ENCODE peak calls at places on chromosome 2, in eight cellular contexts. Q is A549, Z is prostate gland, B is lower lobe of right lung, F is heart left ventricle, G is hepatocyte, H is keratinocyte, K is upper lobe of right lung. W is an unnamed sample.

GRCh38 chr2:201114846-201115245 is 1.1 kb upstream of the CFLAR start:
- DNase-seq in F (no peak), B (no peak), Z (no peak), Q (no peak), K (no peak), H (no peak), G (no peak), W (no peak)

GRCh38 chr2:84388133-84388532 is 70.9 kb downstream of the SUCLG1 start:
- DNase-seq in K (no peak), Z (no peak), H (no peak), Q (no peak), F (no peak), B (no peak), G (no peak), W (no peak)

GRCh38 chr2:173991857-173992588 is 26.9 kb upstream of the SP3 start:
- DNase-seq in H (peak; percentile 13), Z (no peak), Q (no peak), F (peak; percentile 53), K (no peak), B (no peak), G (no peak), W (no peak)

GRCh38 chr2:226760412-226761194 is 39.0 kb downstream of the IRS1 start:
- DNase-seq in K (no peak), H (no peak), G (no peak), Q (no peak), B (no peak), F (no peak), Z (no peak), W (no peak)

GRCh38 chr2:222058830-222059229 is 240.0 kb downstream of the PAX3 start:
- DNase-seq in K (no peak), B (no peak), Q (no peak), Z (no peak), G (no peak), F (no peak), H (no peak), W (no peak)

GRCh38 chr2:60926751-60927568 is 45.6 kb downstream of the REL start:
- DNase-seq in F (no peak), H (no peak), Q (no peak), G (no peak), K (no peak), B (no peak), Z (no peak), W (no peak)

GRCh38 chr2:237326250-237327171 is 87.5 kb downstream of the COL6A3 start:
- DNase-seq in B (no peak), G (peak; percentile 37), Z (no peak), K (no peak), H (no peak), F (no peak), Q (no peak), W (no peak)

GRCh38 chr2:127516031-127516430 is 10.3 kb downstream of the IWS1 start:
- DNase-seq in K (peak; percentile 91), G (no peak), B (peak; percentile 86), H (no peak), F (peak; percentile 87), Q (no peak), Z (no peak), W (peak; percentile 66)

GRCh38 chr2:219402665-219403515 is 15.2 kb upstream of the DNPEP start:
- DNase-seq in H (no peak), F (peak; percentile 65), K (no peak), Q (peak; percentile 84), G (peak; percentile 92), Z (peak; percentile 66), B (peak; percentile 66), W (no peak)

GRCh38 chr2:1504311-1504750 is 91.1 kb downstream of the TPO start:
- DNase-seq in Q (no peak), Z (no peak), H (no peak), B (peak; percentile 15), K (peak; percentile 57), F (no peak), G (no peak), W (peak; percentile 56)

GRCh38 chr2:20592106-20593071 is 58.5 kb downstream of the HS1BP3 start:
- DNase-seq in B (peak; percentile 59), Z (no peak), K (peak; percentile 71), G (no peak), Q (no peak), F (no peak), H (peak; percentile 32), W (no peak)

GRCh38 chr2:71938659-71939587 is 208.7 kb downstream of the CYP26B1 start:
- DNase-seq in Q (no peak), Z (no peak), B (no peak), G (no peak), H (no peak), K (peak; percentile 45), F (peak; percentile 11), W (no peak)

GRCh38 chr2:205972113-205972512 is 113.9 kb downstream of the INO80D start:
- DNase-seq in B (no peak), Q (no peak), H (no peak), F (no peak), Z (peak; percentile 82), K (no peak), G (peak; percentile 40), W (peak; percentile 44)

GRCh38 chr2:38750011-38750792 is 959 bp downstream of the SRSF7 start:
- DNase-seq in K (peak; percentile 82), Q (peak; percentile 37), B (peak; percentile 73), G (peak; percentile 82), F (peak; percentile 73), H (no peak), Z (peak; percentile 62), W (peak; percentile 93)

GRCh38 chr2:128617029-128617590 is 298.4 kb upstream of the HS6ST1 start:
- DNase-seq in G (no peak), H (no peak), Z (no peak), Q (no peak), B (peak; percentile 13), K (peak; percentile 51), F (no peak), W (no peak)

GRCh38 chr2:150485871-150486538 is 1.5 kb downstream of the RND3 start:
- DNase-seq in Z (peak; percentile 66), F (peak; percentile 80), K (peak; percentile 84), H (peak; percentile 30), G (peak; percentile 87), Q (peak; percentile 71), B (peak; percentile 77), W (peak; percentile 93)

GRCh38 chr2:20634430-20635095 is 16.3 kb downstream of the HS1BP3 start:
- DNase-seq in B (peak; percentile 51), H (no peak), Z (no peak), G (no peak), K (no peak), Q (no peak), F (no peak), W (no peak)

GRCh38 chr2:1321297-1321696 is 92.0 kb upstream of the TPO start:
- DNase-seq in G (no peak), F (no peak), B (no peak), Z (no peak), K (no peak), Q (no peak), H (no peak), W (no peak)

GRCh38 chr2:232085826-232086425 is 124.4 kb downstream of the DIS3L2 start:
- DNase-seq in Z (no peak), B (no peak), K (no peak), F (no peak), Q (no peak), H (no peak), G (no peak), W (no peak)

GRCh38 chr2:88698498-88699233 is 7.2 kb downstream of the RPIA start:
- DNase-seq in Q (no peak), H (no peak), F (no peak), G (peak; percentile 50), B (no peak), K (no peak), Z (peak; percentile 28), W (peak; percentile 70)

GRCh38 chr2:88694015-88694414 is 2.5 kb downstream of the RPIA start:
- DNase-seq in H (no peak), Z (no peak), K (no peak), F (no peak), G (no peak), B (peak; percentile 45), Q (no peak), W (no peak)

GRCh38 chr2:88698027-88698413 is 6.5 kb downstream of the RPIA start:
- DNase-seq in G (no peak), Z (no peak), H (no peak), F (no peak), Q (no peak), B (no peak), K (no peak), W (no peak)

GRCh38 chr2:88692187-88692586 is 714 bp downstream of the RPIA start:
- DNase-seq in H (no peak), Z (no peak), B (peak; percentile 52), F (peak; percentile 31), G (peak; percentile 54), Q (peak; percentile 21), K (peak; percentile 72), W (peak; percentile 30)

GRCh38 chr2:88697361-88698026 is 6.0 kb downstream of the RPIA start:
- DNase-seq in K (no peak), Q (no peak), F (no peak), B (no peak), G (no peak), H (no peak), Z (no peak), W (no peak)
- H3K4me1 ChIP-seq in K (peaks cover 12% of the 10 kb centered on the region), Q (peaks cover 4% of the 10 kb centered on the region), F (peaks cover 4% of the 10 kb centered on the region), B (peaks cover 16% of the 10 kb centered on the region), G (peaks cover 24% of the 10 kb centered on the region), H (peaks cover 4% of the 10 kb centered on the region), Z (peaks cover 6% of the 10 kb centered on the region), W (peaks cover 13% of the 10 kb centered on the region)

GRCh38 chr2:47011696-47012095 is 96.1 kb upstream of the MCFD2 start:
- DNase-seq in Q (no peak), B (no peak), G (no peak), H (no peak), K (no peak), Z (no peak), F (no peak), W (no peak)
- H3K27ac ChIP-seq in Q (no peak overlapping the region), B (no peak overlapping the region), G (no peak overlapping the region), H (no peak overlapping the region), K (no peak overlapping the region), Z (no peak overlapping the region), F (no peak overlapping the region), W (no peak overlapping the region)

GRCh38 chr2:159939946-159940345 is 122.5 kb downstream of the PLA2R1 start:
- DNase-seq in G (peak; percentile 18), Q (peak; percentile 19), Z (no peak), B (no peak), F (no peak), H (no peak), K (no peak), W (no peak)
- TF ChIP-seq CTCF in G (peak; percentile 44), Q (peak; percentile 55), Z (no peak), B (peak; percentile 18), F (peak; percentile 38), H (peak; percentile 18), K (peak; percentile 32), W (no peak)

DNA sequence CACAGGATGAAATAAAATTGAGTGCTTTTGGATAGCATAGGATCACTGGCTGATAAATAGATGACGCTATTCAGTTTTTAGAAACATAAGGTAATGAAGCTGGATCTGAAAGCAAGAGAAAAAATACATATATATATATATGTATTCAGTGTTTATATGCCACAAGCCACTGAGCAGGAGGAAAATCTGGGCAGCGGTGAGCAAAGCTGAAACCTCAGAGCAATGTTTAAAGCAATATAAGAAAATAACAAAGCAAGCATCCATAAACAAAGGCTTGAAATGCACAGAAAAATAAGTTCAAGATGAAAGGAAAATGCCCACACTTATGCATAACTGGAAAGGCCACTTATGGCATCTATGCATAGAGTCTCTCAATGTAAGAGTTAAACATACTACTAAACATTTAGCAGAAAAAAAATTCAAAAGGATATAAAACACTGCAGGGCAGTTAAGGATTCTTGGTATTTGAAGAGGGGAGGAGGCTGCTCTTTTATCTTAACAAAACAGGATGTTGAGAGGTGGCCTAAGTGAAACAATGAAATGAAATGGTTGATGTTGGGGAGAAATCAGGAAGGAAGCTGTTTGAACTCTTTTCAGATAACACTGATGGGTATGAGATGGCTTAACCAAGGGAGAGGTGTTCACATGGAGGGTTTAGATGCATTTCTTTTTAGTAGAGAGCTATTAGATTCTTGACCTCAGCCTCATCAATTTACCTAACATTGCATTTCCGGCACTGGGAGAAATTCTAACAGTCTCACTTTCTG is 129.1 kb downstream of the ARHGAP15 start:
- DNase-seq in G (no peak), F (no peak), K (no peak), B (no peak), Q (no peak), Z (no peak), H (no peak), W (no peak)
- H3K4me1 ChIP-seq in G (no peaks in the 10 kb centered on the region), F (no peaks in the 10 kb centered on the region), K (peaks cover 11% of the 10 kb centered on the region), B (peaks cover 4% of the 10 kb centered on the region), Q (no peaks in the 10 kb centered on the region), Z (no peaks in the 10 kb centered on the region), H (no peaks in the 10 kb centered on the region), W (peaks cover 4% of the 10 kb centered on the region)